ENCODE peak calls at places on chromosomes 5 and 9, in five cellular contexts. O, L, D, M and Q are unnamed samples.

GRCh38 chr5:127766556-127767335 is 63.6 kb downstream of the CCDC192 start:
- DNase-seq in O (no peak), L (no peak), D (peak), M (no peak), Q (no peak)

GRCh38 chr5:10424124-10424731 is 17.5 kb upstream of the ROPN1L start:
- DNase-seq in O (no peak), L (no peak), D (peak), M (no peak), Q (no peak)

GRCh38 chr9:14153310-14153720 is 160.6 kb downstream of the NFIB start:
- DNase-seq in O (no peak), L (no peak), D (peak), M (no peak), Q (no peak)

GRCh38 chr5:10524376-10525123 is 39.3 kb upstream of the ANKRD33B start:
- DNase-seq in O (no peak), L (peak), D (peak), M (no peak), Q (peak)

GRCh38 chr9:24218656-24219055 is 327.0 kb downstream of the IZUMO3 start:
- DNase-seq in O (no peak), L (no peak), D (peak), M (no peak), Q (no peak)

GRCh38 chr9:124835026-124835501 is 18.2 kb upstream of the WDR38 start:
- DNase-seq in O (no peak), L (peak), D (peak), M (no peak), Q (no peak)

GRCh38 chr9:97755618-97756267 is 58.6 kb upstream of the XPA start:
- DNase-seq in O (no peak), L (no peak), D (no peak), M (no peak), Q (no peak)

GRCh38 chr5:78618303-78618702 is 30.3 kb downstream of the LHFPL2 start:
- DNase-seq in O (no peak), L (no peak), D (no peak), M (no peak), Q (no peak)

GRCh38 chr9:124297553-124297905 is 39.8 kb downstream of the NEK6 start:
- DNase-seq in O (no peak), L (peak), D (peak), M (no peak), Q (peak)

GRCh38 chr5:38018011-38018410 is 178.2 kb upstream of the GDNF start:
- DNase-seq in O (no peak), L (no peak), D (no peak), M (no peak), Q (no peak)